ENCODE peak calls at places on chromosomes 12 and 14, in five cellular contexts. K is MCF 10A, G is HuH-7, Q is Peyer's patch, I is dermis blood vessel endothelial cell. B is an unnamed sample.

GRCh38 chr12:20007331-20007730 is 361.0 kb upstream of the PDE3A start:
- DNase-seq in K (no peak), I (no peak), G (no peak), Q (no peak), B (no peak)

GRCh38 chr12:128905003-128905544 is 51.8 kb downstream of the GLT1D1 start:
- DNase-seq in G (peak), I (no peak), Q (no peak), K (no peak), B (no peak)

GRCh38 chr12:26699237-26699636 is 133.8 kb downstream of the ITPR2 start:
- DNase-seq in G (no peak), Q (no peak), K (peak), I (peak), B (no peak)

GRCh38 chr12:72275551-72275950 is 3.4 kb downstream of the TRHDE start:
- DNase-seq in K (no peak), G (no peak), Q (no peak), I (no peak), B (no peak)

GRCh38 chr12:51359851-51360250 is 13.4 kb upstream of the CELA1 start:
- DNase-seq in K (no peak), Q (no peak), I (no peak), G (no peak), B (no peak)

GRCh38 chr12:94792690-94793089 is 142.3 kb upstream of the TMCC3 start:
- DNase-seq in I (no peak), G (peak), K (no peak), Q (no peak), B (no peak)

GRCh38 chr12:21451529-21451928 is 14.1 kb downstream of the PYROXD1 start:
- DNase-seq in I (peak), G (no peak), K (no peak), Q (no peak), B (no peak)

GRCh38 chr12:48671231-48671856 is 10.7 kb downstream of the KANSL2 start:
- DNase-seq in K (no peak), Q (no peak), G (no peak), I (no peak), B (no peak)

GRCh38 chr14:74510955-74511354 is 17.4 kb downstream of the ISCA2 start:
- DNase-seq in G (no peak), I (peak), K (no peak), Q (no peak), B (no peak)

GRCh38 chr12:15796493-15797141 is 7.4 kb upstream of the EPS8 start:
- DNase-seq in I (peak), Q (no peak), K (peak), G (no peak), B (no peak)

GRCh38 chr12:119444462-119445044 is 110.0 kb downstream of the CCDC60 start:
- DNase-seq in I (peak), K (peak), G (peak), Q (peak), B (peak)

GRCh38 chr12:2856051-2856450 is 788 bp downstream of the TEX52 start:
- DNase-seq in Q (no peak), I (no peak), K (no peak), G (no peak), B (no peak)

GRCh38 chr12:79555006-79555925 is 135.5 kb downstream of the PAWR start:
- DNase-seq in K (peak), G (peak), Q (no peak), I (peak), B (no peak)

GRCh38 chr14:88199882-88200281 is 123.2 kb downstream of the KCNK10 start:
- DNase-seq in I (no peak), K (no peak), Q (no peak), G (no peak), B (no peak)

GRCh38 chr14:68076451-68076850 is 256.9 kb downstream of the RAD51B start:
- DNase-seq in Q (no peak), K (peak), I (no peak), G (no peak), B (no peak)

GRCh38 chr14:96255501-96256366 is at the start of gene BDKRB1:
- DNase-seq in Q (no peak), K (peak), G (no peak), I (no peak), B (no peak)

GRCh38 chr12:41206298-41206697 is 18.2 kb downstream of the PDZRN4 start:
- DNase-seq in Q (no peak), I (no peak), G (no peak), K (no peak), B (no peak)

GRCh38 chr14:73365727-73366126 is 92.6 kb downstream of the NUMB start:
- DNase-seq in K (no peak), G (peak), Q (no peak), I (no peak), B (no peak)

GRCh38 chr12:2936301-2936700 is 22.9 kb upstream of the TEAD4 start:
- DNase-seq in G (no peak), K (no peak), Q (no peak), I (no peak), B (no peak)

GRCh38 chr14:30882431-30882830 is 8.1 kb downstream of the COCH start:
- DNase-seq in Q (no peak), I (no peak), G (no peak), K (peak), B (no peak)

GRCh38 chr14:90060312-90060964 is 1.4 kb upstream of the KCNK13 start:
- DNase-seq in Q (peak), K (peak), I (peak), G (peak), B (peak)

GRCh38 chr14:50783542-50783941 is 47.4 kb downstream of the NIN start:
- DNase-seq in K (no peak), G (no peak), I (no peak), Q (no peak), B (no peak)

GRCh38 chr14:89957791-89958190 is 2.1 kb downstream of the TDP1 start:
- DNase-seq in G (no peak), I (no peak), Q (no peak), K (no peak), B (no peak)

GRCh38 chr12:47079365-47079893 is at the start of gene PCED1B:
- DNase-seq in G (peak), I (peak), Q (peak), K (peak), B (peak)

GRCh38 chr14:79703209-79703608 is 508.1 kb downstream of the DIO2 start:
- DNase-seq in K (no peak), Q (no peak), G (no peak), I (no peak), B (no peak)

GRCh38 chr12:80129895-80130535 is 30.7 kb downstream of the OTOGL start:
- DNase-seq in Q (no peak), G (no peak), I (no peak), K (no peak), B (no peak)

GRCh38 chr14:23171251-23171975 is 12.0 kb downstream of the SLC7A8 start:
- DNase-seq in G (no peak), Q (no peak), I (no peak), K (peak), B (no peak)

GRCh38 chr12:132481345-132481744 is 8.6 kb upstream of the FBRSL1 start:
- DNase-seq in Q (no peak), K (no peak), I (no peak), G (no peak), B (no peak)

GRCh38 chr14:40417777-40418401 is 985.7 kb upstream of the FBXO33 start:
- DNase-seq in G (peak), I (no peak), K (peak), Q (no peak), B (no peak)

GRCh38 chr14:56189306-56189705 is 71.1 kb downstream of the PELI2 start:
- DNase-seq in G (no peak), K (peak), Q (no peak), I (peak), B (no peak)

GRCh38 chr12:130977046-130977758 is 23.5 kb downstream of the ADGRD1 start:
- DNase-seq in I (no peak), Q (no peak), G (no peak), K (no peak), B (no peak)

GRCh38 chr12:52832451-52832850 is 1.7 kb downstream of the KRT79 start:
- DNase-seq in K (no peak), I (no peak), G (no peak), Q (no peak), B (no peak)